ENCODE peak calls at places on chromosome 17, in six cellular contexts. Y is neuronal stem cell, W is trophoblast cell, C is mesenchymal stem cell, H is H9, T is H1. U is an unnamed sample.

GRCh38 chr17:76154935-76155845 is 14.1 kb upstream of the FOXJ1 start:
- DNase-seq in W (no peak), T (no peak), H (peak), C (no peak), Y (no peak), U (no peak)

GRCh38 chr17:9258115-9259020 is 237.1 kb downstream of the NTN1 start:
- DNase-seq in Y (no peak), H (no peak), C (no peak), T (no peak), W (peak), U (no peak)

GRCh38 chr17:40319651-40320550 is 10.9 kb downstream of the RARA start:
- DNase-seq in C (no peak), T (no peak), Y (no peak), W (no peak), H (peak), U (no peak)

GRCh38 chr17:41739661-41740352 is 5.4 kb upstream of the HAP1 start:
- DNase-seq in T (no peak), H (no peak), Y (no peak), W (no peak), C (peak), U (peak)

GRCh38 chr17:45093444-45094110 is 32.5 kb downstream of the NMT1 start:
- DNase-seq in Y (no peak), H (no peak), W (peak), C (no peak), T (no peak), U (no peak)

GRCh38 chr17:27756467-27757371 is 43.6 kb downstream of the NOS2 start:
- DNase-seq in W (peak), C (peak), Y (peak), H (peak), T (peak), U (peak)

GRCh38 chr17:76176701-76177574 is 35.9 kb upstream of the FOXJ1 start:
- DNase-seq in C (no peak), Y (no peak), H (peak), W (no peak), T (no peak), U (no peak)

GRCh38 chr17:15290605-15291004 is 25.5 kb upstream of the PMP22 start:
- DNase-seq in C (no peak), Y (no peak), H (no peak), W (peak), T (no peak), U (no peak)

GRCh38 chr17:48024149-48025039 is 13.2 kb downstream of the COPZ2 start:
- DNase-seq in C (no peak), W (peak), T (peak), H (peak), Y (no peak), U (no peak)

GRCh38 chr17:79023180-79023705 is 726 bp upstream of the C1QTNF1 start:
- DNase-seq in C (no peak), H (no peak), W (no peak), T (no peak), Y (no peak), U (no peak)

GRCh38 chr17:9236286-9237052 is 215.2 kb downstream of the NTN1 start:
- DNase-seq in H (no peak), W (peak), C (no peak), Y (no peak), T (no peak), U (no peak)

GRCh38 chr17:47804461-47804860 is 17.1 kb downstream of the OSBPL7 start:
- DNase-seq in Y (no peak), C (no peak), T (no peak), H (no peak), W (no peak), U (no peak)

GRCh38 chr17:35973333-35974260 is 7.7 kb downstream of the CCL16 start:
- DNase-seq in W (no peak), C (peak), H (no peak), T (no peak), Y (no peak), U (peak)

GRCh38 chr17:47729486-47729885 is 3.5 kb upstream of the TBX21 start:
- DNase-seq in C (no peak), T (no peak), W (no peak), Y (no peak), H (peak), U (no peak)

GRCh38 chr17:6517017-6517416 is 39.3 kb downstream of the PITPNM3 start:
- DNase-seq in T (no peak), H (no peak), C (no peak), W (no peak), Y (no peak), U (no peak)

GRCh38 chr17:869067-869466 is 86.9 kb downstream of the MRM3 start:
- DNase-seq in T (no peak), H (no peak), Y (no peak), W (no peak), C (peak), U (peak)

GRCh38 chr17:41910701-41911391 is 7.9 kb downstream of the ACLY start:
- DNase-seq in W (peak), T (no peak), Y (no peak), H (no peak), C (peak), U (peak)

GRCh38 chr17:19728114-19728495 is 11.7 kb upstream of the SLC47A2 start:
- DNase-seq in C (peak), W (no peak), H (no peak), Y (no peak), T (no peak), U (peak)

GRCh38 chr17:78600181-78600651 is 23.0 kb upstream of the DNAH17 start:
- DNase-seq in W (no peak), T (no peak), Y (no peak), C (no peak), H (no peak), U (no peak)

GRCh38 chr17:42279776-42280630 is 3.8 kb upstream of the STAT5B start:
- DNase-seq in C (no peak), Y (no peak), W (no peak), T (no peak), H (peak), U (no peak)

GRCh38 chr17:31731119-31731518 is 127.9 kb downstream of the COPRS start:
- DNase-seq in C (no peak), W (no peak), H (no peak), Y (no peak), T (no peak), U (no peak)

GRCh38 chr17:31722251-31723056 is 136.6 kb downstream of the COPRS start:
- DNase-seq in Y (no peak), H (no peak), T (peak), W (no peak), C (peak), U (peak)

GRCh38 chr17:31724619-31725018 is 134.4 kb downstream of the COPRS start:
- DNase-seq in W (no peak), H (no peak), Y (no peak), C (peak), T (peak), U (peak)

GRCh38 chr17:31724026-31724425 is 135.0 kb downstream of the COPRS start:
- DNase-seq in W (no peak), C (peak), T (peak), H (no peak), Y (no peak), U (peak)

GRCh38 chr17:31726980-31727427 is 132.0 kb downstream of the COPRS start:
- DNase-seq in H (no peak), W (no peak), C (peak), T (peak), Y (no peak), U (peak)
- H4K91ac ChIP-seq in H (no peak), W (no peak), C (no peak), T (no peak), Y (no peak), U (no peak)

GRCh38 chr17:67717192-67717623 is 528 bp upstream of the NOL11 start:
- DNase-seq in C (no peak), W (no peak), Y (no peak), H (no peak), T (no peak), U (no peak)

GRCh38 chr17:67711916-67712315 is 5.8 kb upstream of the NOL11 start:
- DNase-seq in Y (no peak), T (no peak), C (no peak), W (no peak), H (no peak), U (no peak)

GRCh38 chr17:67712375-67712774 is 5.4 kb upstream of the NOL11 start:
- DNase-seq in T (no peak), H (no peak), Y (no peak), C (no peak), W (no peak), U (no peak)

GRCh38 chr17:67716405-67716798 is 1.3 kb upstream of the NOL11 start:
- DNase-seq in C (no peak), Y (no peak), W (no peak), T (no peak), H (no peak), U (no peak)

DNA sequence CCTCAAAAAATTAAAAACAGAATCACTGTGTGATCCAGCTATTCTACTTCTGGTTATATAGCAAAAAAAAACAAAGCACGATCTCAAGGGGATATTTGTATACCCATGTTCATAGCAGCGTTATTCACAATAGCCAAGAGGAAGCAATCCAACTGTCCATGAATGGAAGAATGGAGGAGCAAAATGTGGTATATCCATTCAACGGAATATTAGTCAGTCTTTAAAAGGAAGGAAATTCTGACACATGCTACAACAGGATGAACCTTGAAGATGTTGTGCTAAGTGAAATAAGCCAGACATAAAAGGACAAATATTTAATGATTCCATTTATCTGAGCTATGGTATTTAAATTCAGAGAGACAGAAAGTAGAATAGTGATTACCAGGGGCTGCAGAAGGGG is 4.6 kb upstream of the NOL11 start:
- DNase-seq in C (no peak), T (no peak), W (no peak), H (no peak), Y (no peak), U (no peak)
- H4K91ac ChIP-seq in C (no peak), T (no peak), W (no peak), H (no peak), Y (no peak), U (no peak)

DNA sequence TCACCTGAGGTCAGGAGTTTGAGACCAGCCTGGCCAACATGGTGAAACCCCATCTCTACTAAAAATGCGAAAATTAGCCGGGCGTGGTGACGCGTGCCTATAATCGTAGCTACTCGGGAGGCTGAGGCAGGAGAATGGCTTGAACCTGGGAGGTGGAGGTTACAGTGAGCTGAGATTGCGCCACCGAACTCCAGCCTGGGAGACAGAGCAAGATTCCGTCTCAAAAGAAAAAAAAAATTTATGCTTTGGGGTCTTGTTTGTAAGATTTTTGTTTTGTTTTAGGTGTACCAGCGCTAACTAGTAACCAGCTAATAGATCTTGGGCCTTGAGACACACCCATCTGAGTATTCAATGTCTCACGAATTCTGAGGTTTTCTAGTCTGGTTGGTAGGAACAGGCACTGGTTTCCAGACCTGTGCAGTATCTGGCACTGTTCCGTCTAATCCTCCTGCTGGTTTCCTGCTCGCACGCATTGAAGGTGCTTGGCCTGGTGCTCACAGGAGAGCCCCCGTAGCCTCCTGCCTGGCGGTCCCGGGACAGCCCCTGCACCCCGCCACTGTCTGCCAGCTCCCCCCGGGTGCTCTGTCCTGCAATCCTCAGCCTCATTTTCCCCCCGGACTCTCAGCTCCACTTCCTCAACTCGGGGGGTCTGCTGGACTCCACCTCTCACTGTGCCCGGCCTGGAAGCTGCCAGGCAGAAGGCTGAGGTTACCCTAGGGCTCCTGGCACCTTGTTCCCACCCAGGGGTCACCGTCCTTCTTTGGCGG is 10.6 kb upstream of the DUS1L start:
- DNase-seq in T (no peak), C (no peak), Y (no peak), H (no peak), W (no peak), U (no peak)
- H4K91ac ChIP-seq in T (no peak), C (no peak), Y (no peak), H (no peak), W (no peak), U (no peak)

GRCh38 chr17:80381416-80381923 is 33.5 kb upstream of the ENDOV start:
- DNase-seq in C (no peak), H (no peak), T (no peak), Y (no peak), W (no peak), U (no peak)

GRCh38 chr17:80382446-80382845 is 32.5 kb upstream of the ENDOV start:
- DNase-seq in T (no peak), H (no peak), C (no peak), Y (no peak), W (no peak), U (no peak)

GRCh38 chr17:80384078-80384960 is 30.6 kb upstream of the ENDOV start:
- DNase-seq in C (no peak), T (no peak), W (no peak), Y (no peak), H (no peak), U (no peak)

GRCh38 chr17:80385046-80385445 is 29.9 kb upstream of the ENDOV start:
- DNase-seq in Y (no peak), T (no peak), C (no peak), H (no peak), W (no peak), U (no peak)

GRCh38 chr17:80382956-80383355 is 32.0 kb upstream of the ENDOV start:
- DNase-seq in W (no peak), Y (no peak), H (no peak), T (no peak), C (no peak), U (no peak)
- H4K91ac ChIP-seq in W (no peak), Y (no peak), H (no peak), T (no peak), C (no peak), U (no peak)